ENCODE peak calls at places on chromosomes 5 and 9, in five cellular contexts. F, M, X, Z and I are unnamed samples.

GRCh38 chr5:51908215-51908614 is 525.0 kb downstream of the ISL1 start:
- DNase-seq in F (no peak), Z (no peak), X (no peak), M (no peak), I (no peak)

GRCh38 chr9:14661421-14662059 is 31.7 kb downstream of the ZDHHC21 start:
- DNase-seq in M (peak; percentile 27), X (no peak), F (no peak), Z (peak; percentile 43), I (no peak)

GRCh38 chr5:106454050-106454449 is 1216.7 kb downstream of the EFNA5 start:
- DNase-seq in Z (no peak), F (no peak), M (no peak), X (no peak), I (no peak)

GRCh38 chr9:10003047-10003446 is 609.8 kb downstream of the PTPRD start:
- DNase-seq in F (no peak), X (no peak), M (no peak), Z (no peak), I (no peak)

GRCh38 chr5:77851229-77852067 is 75.3 kb upstream of the TBCA start:
- DNase-seq in M (peak; percentile 58), Z (peak; percentile 14), F (no peak), X (peak; percentile 26), I (no peak)

GRCh38 chr5:37804401-37804800 is 35.4 kb downstream of the GDNF start:
- DNase-seq in Z (no peak), M (no peak), X (no peak), F (no peak), I (no peak)

GRCh38 chr5:73945505-73945904 is 319.5 kb downstream of the ARHGEF28 start:
- DNase-seq in X (peak; percentile 42), M (no peak), Z (no peak), F (no peak), I (no peak)

GRCh38 chr9:19615036-19615435 is 173.8 kb downstream of the SLC24A2 start:
- DNase-seq in Z (no peak), F (no peak), M (no peak), X (no peak), I (no peak)

GRCh38 chr5:176611435-176611834 is 1.5 kb upstream of the GPRIN1 start:
- DNase-seq in X (peak; percentile 83), Z (peak; percentile 91), M (peak; percentile 95), F (no peak), I (peak; percentile 81)

GRCh38 chr9:78932849-78933627 is 636.1 kb downstream of the PSAT1 start:
- DNase-seq in M (peak; percentile 77), Z (peak; percentile 85), X (no peak), F (no peak), I (peak; percentile 71)

GRCh38 chr5:78929833-78930232 is 55.3 kb downstream of the ARSB start:
- DNase-seq in M (no peak), F (no peak), Z (no peak), X (no peak), I (no peak)

GRCh38 chr5:143652104-143652700 is 159.8 kb upstream of the HMHB1 start:
- DNase-seq in Z (peak; percentile 16), F (no peak), X (no peak), M (no peak), I (no peak)

GRCh38 chr5:147530801-147531389 is 21.0 kb upstream of the DPYSL3 start:
- DNase-seq in M (peak; percentile 91), F (no peak), Z (peak; percentile 94), X (no peak), I (peak; percentile 84)

GRCh38 chr5:146368137-146368536 is 29.5 kb downstream of the POU4F3 start:
- DNase-seq in F (no peak), M (peak; percentile 22), Z (no peak), X (peak; percentile 38), I (no peak)

GRCh38 chr9:110900917-110901316 is 137.4 kb downstream of the LPAR1 start:
- DNase-seq in X (no peak), F (no peak), M (peak; percentile 64), Z (peak; percentile 63), I (no peak)

GRCh38 chr5:43041131-43041668 is 1.1 kb upstream of the ANXA2R start:
- DNase-seq in F (no peak), Z (no peak), X (no peak), M (no peak), I (no peak)

GRCh38 chr5:375921-376871 is 54.7 kb downstream of the AHRR start:
- DNase-seq in M (no peak), X (no peak), Z (no peak), F (no peak), I (no peak)

GRCh38 chr5:62731011-62731410 is 152.4 kb downstream of the LRRC70 start:
- DNase-seq in F (no peak), Z (no peak), X (no peak), M (no peak), I (no peak)

GRCh38 chr5:9699681-9700080 is 69.5 kb upstream of the TAS2R1 start:
- DNase-seq in Z (peak; percentile 22), M (peak; percentile 52), X (no peak), F (no peak), I (peak; percentile 33)

GRCh38 chr9:4417578-4418325 is 72.5 kb upstream of the SLC1A1 start:
- DNase-seq in M (peak; percentile 75), Z (peak; percentile 2), F (no peak), X (no peak), I (peak; percentile 9)

GRCh38 chr5:159605585-159605984 is 275.3 kb upstream of the IL12B start:
- DNase-seq in F (no peak), Z (no peak), X (no peak), M (peak; percentile 30), I (no peak)

GRCh38 chr9:97307500-97308163 is at the start of gene CCDC180:
- DNase-seq in X (no peak), Z (no peak), F (no peak), M (peak; percentile 57), I (peak; percentile 7)

GRCh38 chr5:132389453-132390286 is 20.2 kb downstream of the SLC22A5 start:
- DNase-seq in Z (peak; percentile 100), X (peak; percentile 71), M (peak; percentile 99), F (no peak), I (peak; percentile 100)

GRCh38 chr5:15790446-15791005 is 290.5 kb downstream of the FBXL7 start:
- DNase-seq in F (no peak), X (no peak), Z (no peak), M (peak; percentile 48), I (peak; percentile 24)

GRCh38 chr5:13941468-13941867 is 3.0 kb downstream of the DNAH5 start:
- DNase-seq in M (no peak), Z (no peak), X (no peak), F (no peak), I (no peak)

GRCh38 chr9:5832093-5832542 is 799 bp downstream of the ERMP1 start:
- DNase-seq in F (no peak), X (no peak), Z (no peak), M (peak; percentile 28), I (no peak)

GRCh38 chr9:96651626-96652025 is 3.5 kb downstream of the PRXL2C start:
- DNase-seq in X (no peak), Z (peak; percentile 51), F (no peak), M (peak; percentile 54), I (peak; percentile 21)

GRCh38 chr5:119328753-119329602 is 26.8 kb upstream of the TNFAIP8 start:
- DNase-seq in Z (peak; percentile 87), X (no peak), M (peak; percentile 81), F (no peak), I (peak; percentile 52)

GRCh38 chr5:136439367-136439766 is 74.0 kb upstream of the TRPC7 start:
- DNase-seq in Z (no peak), X (no peak), M (no peak), F (no peak), I (no peak)

GRCh38 chr9:124286292-124286931 is 28.7 kb downstream of the NEK6 start:
- DNase-seq in M (peak; percentile 85), X (peak; percentile 78), Z (peak; percentile 98), F (no peak), I (peak; percentile 89)

GRCh38 chr5:179123109-179123426 is 62.9 kb downstream of the ZNF354C start:
- DNase-seq in F (no peak), X (no peak), M (no peak), Z (no peak), I (no peak)

GRCh38 chr9:129561594-129562281 is 59.2 kb downstream of the C9orf50 start:
- DNase-seq in X (no peak), F (no peak), M (peak; percentile 77), Z (peak; percentile 49), I (no peak)

GRCh38 chr5:54624671-54625583 is 107.4 kb downstream of the SNX18 start:
- DNase-seq in F (no peak), Z (peak; percentile 77), X (no peak), M (peak; percentile 33), I (no peak)

DNA sequence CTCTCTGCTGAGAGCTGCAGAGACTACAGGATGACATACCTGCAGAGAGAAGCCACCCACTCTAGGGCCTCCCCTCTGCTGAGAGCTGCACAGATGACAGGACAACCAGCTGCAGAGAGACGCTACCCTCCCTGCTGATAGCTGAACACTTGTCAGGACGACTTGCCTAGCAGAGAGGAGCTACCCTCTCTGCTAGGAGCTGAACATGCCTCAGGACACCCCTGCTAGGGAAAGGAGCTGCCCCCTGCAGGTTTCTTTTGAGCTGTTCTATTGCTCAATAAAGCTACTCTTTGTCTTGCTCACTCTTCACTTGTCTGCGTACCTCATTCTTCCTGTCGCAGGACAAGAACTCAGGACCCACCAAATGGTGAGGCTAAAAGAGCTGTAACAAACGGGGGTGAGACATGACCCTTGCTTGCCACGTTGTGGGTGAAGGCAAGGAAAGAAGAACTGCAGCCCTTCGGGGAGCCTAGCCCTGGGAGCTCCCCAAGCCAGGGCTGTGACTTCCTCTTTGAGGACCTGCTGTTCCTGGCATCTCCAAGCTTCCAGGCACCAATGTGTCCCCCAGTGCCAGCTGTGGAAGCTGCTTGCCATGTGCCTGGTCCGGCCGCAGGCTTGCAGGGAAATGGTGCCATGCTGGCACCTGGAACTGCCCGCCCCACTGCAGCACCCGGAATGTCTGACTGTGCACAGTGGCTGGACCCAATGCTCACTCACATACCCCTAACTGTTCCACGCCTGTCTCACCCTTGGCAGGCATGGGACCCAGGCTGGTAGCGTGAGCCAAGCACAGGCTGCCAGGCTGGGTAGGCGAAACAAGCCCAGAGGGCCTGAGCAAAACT is 5.1 kb upstream of the TESK1 start:
- DNase-seq in F (no peak), X (no peak), M (no peak), Z (no peak), I (no peak)
- TF ChIP-seq CTCF in F (no peak), X (no peak), M (no peak), Z (no peak), I (peak; percentile 53)

GRCh38 chr5:116472274-116472673 is 102.3 kb downstream of the SEMA6A start:
- DNase-seq in F (no peak), Z (no peak), X (no peak), M (no peak), I (no peak)
- TF ChIP-seq CTCF in F (no peak), Z (no peak), X (no peak), M (no peak), I (peak; percentile 7)

GRCh38 chr5:178122346-178122745 is 8.5 kb upstream of the RMND5B start:
- DNase-seq in Z (no peak), M (no peak), F (no peak), X (no peak), I (no peak)
- TF ChIP-seq CTCF in Z (no peak), M (no peak), F (no peak), X (no peak), I (no peak)

GRCh38 chr5:127563133-127563532 is 45.7 kb downstream of the PRRC1 start:
- DNase-seq in X (no peak), M (peak; percentile 22), Z (no peak), F (no peak), I (no peak)

GRCh38 chr5:127562252-127562651 is 44.8 kb downstream of the PRRC1 start:
- DNase-seq in Z (no peak), M (peak; percentile 54), X (no peak), F (no peak), I (no peak)

GRCh38 chr5:127565586-127566270 is 48.3 kb downstream of the PRRC1 start:
- DNase-seq in Z (no peak), M (no peak), X (no peak), F (no peak), I (no peak)

GRCh38 chr5:127561254-127561653 is 43.8 kb downstream of the PRRC1 start:
- DNase-seq in M (peak; percentile 62), Z (peak; percentile 77), F (no peak), X (no peak), I (peak; percentile 43)

GRCh38 chr5:127564002-127564769 is 46.7 kb downstream of the PRRC1 start:
- DNase-seq in Z (peak; percentile 53), X (peak; percentile 73), F (no peak), M (peak; percentile 76), I (peak; percentile 33)
- TF ChIP-seq CTCF in Z (peak; percentile 66), X (peak; percentile 51), F (peak; percentile 78), M (peak; percentile 63), I (peak; percentile 80)